ENCODE peak calls at places on chromosomes 5 and 9, in four cellular contexts. K is GM12878, C is HepG2, V is K562. G is an unnamed sample.

GRCh38 chr9:110440161-110440560 is 102.5 kb upstream of the TXNDC8 start:
- DNase-seq in K (no peak), V (no peak), C (no peak), G (no peak)

GRCh38 chr5:124996764-124997077 is 250.3 kb upstream of the ZNF608 start:
- DNase-seq in V (no peak), C (no peak), K (no peak), G (no peak)

GRCh38 chr9:95207403-95207802 is 110.1 kb downstream of the FANCC start:
- DNase-seq in V (no peak), C (no peak), K (no peak), G (no peak)

GRCh38 chr9:4417578-4418325 is 72.5 kb upstream of the SLC1A1 start:
- DNase-seq in K (no peak), C (no peak), V (no peak), G (no peak)

GRCh38 chr5:152378730-152379129 is 26.3 kb downstream of the NMUR2 start:
- DNase-seq in K (no peak), V (no peak), C (no peak), G (no peak)

GRCh38 chr5:57447656-57448055 is 35.0 kb downstream of the ACTBL2 start:
- DNase-seq in C (no peak), K (no peak), V (no peak), G (no peak)

GRCh38 chr5:103394676-103395075 is 136.1 kb downstream of the MACIR start:
- DNase-seq in C (no peak), K (no peak), V (no peak), G (no peak)

GRCh38 chr5:123448017-123448617 is 24.9 kb upstream of the CEP120 start:
- DNase-seq in C (no peak), K (peak), V (no peak), G (no peak)

GRCh38 chr5:103473725-103474124 is 88.9 kb downstream of the NUDT12 start:
- DNase-seq in V (no peak), K (no peak), C (no peak), G (no peak)

GRCh38 chr9:88046542-88046941 is 72.2 kb upstream of the CDK20 start:
- DNase-seq in K (no peak), V (no peak), C (no peak), G (no peak)

GRCh38 chr5:139842321-139842720 is 46.7 kb downstream of the PSD2 start:
- DNase-seq in V (no peak), C (no peak), K (no peak), G (no peak)

GRCh38 chr5:14426521-14426920 is 155.1 kb upstream of the OTULINL start:
- DNase-seq in V (no peak), C (no peak), K (no peak), G (no peak)

GRCh38 chr9:127163409-127163808 is 41.0 kb upstream of the ANGPTL2 start:
- DNase-seq in V (peak), C (peak), K (peak), G (no peak)

GRCh38 chr9:129676970-129677369 is 11.5 kb downstream of the PRRX2 start:
- DNase-seq in C (peak), K (no peak), V (no peak), G (no peak)

GRCh38 chr5:136018814-136019777 is 9.7 kb upstream of the TGFBI start:
- DNase-seq in V (no peak), K (no peak), C (peak), G (no peak)

GRCh38 chr9:111959960-111960359 is 63.3 kb downstream of the UGCG start:
- DNase-seq in C (no peak), K (no peak), V (no peak), G (no peak)

GRCh38 chr5:120139039-120139438 is 325.1 kb upstream of the PRR16 start:
- DNase-seq in K (no peak), C (peak), V (peak), G (no peak)

GRCh38 chr5:132224721-132225120 is 2.9 kb downstream of the P4HA2 start:
- DNase-seq in V (no peak), K (no peak), C (no peak), G (no peak)

GRCh38 chr5:128111818-128112448 is 28.4 kb downstream of the SLC12A2 start:
- DNase-seq in C (no peak), K (no peak), V (no peak), G (no peak)

GRCh38 chr9:32427111-32427873 is 42.8 kb downstream of the ACO1 start:
- DNase-seq in C (peak), V (peak), K (no peak), G (no peak)

GRCh38 chr5:136020383-136021015 is 8.3 kb upstream of the TGFBI start:
- DNase-seq in K (no peak), V (peak), C (peak), G (no peak)

GRCh38 chr5:141808857-141809256 is 69.4 kb downstream of the PCDH1 start:
- DNase-seq in K (no peak), V (no peak), C (no peak), G (no peak)
- TF ChIP-seq SP1 in K (no peak), V (no peak), C (no peak), G (no peak)

GRCh38 chr9:99449726-99450125 is 227.6 kb downstream of the SEC61B start:
- DNase-seq in K (no peak), V (no peak), C (no peak), G (no peak)

GRCh38 chr9:99447951-99448350 is 225.9 kb downstream of the SEC61B start:
- DNase-seq in C (no peak), K (no peak), V (no peak), G (no peak)

GRCh38 chr9:99445377-99445891 is 223.4 kb downstream of the SEC61B start:
- DNase-seq in K (no peak), C (no peak), V (no peak), G (no peak)

GRCh38 chr9:99441829-99442228 is 219.7 kb downstream of the SEC61B start:
- DNase-seq in C (no peak), V (no peak), K (no peak), G (no peak)

DNA sequence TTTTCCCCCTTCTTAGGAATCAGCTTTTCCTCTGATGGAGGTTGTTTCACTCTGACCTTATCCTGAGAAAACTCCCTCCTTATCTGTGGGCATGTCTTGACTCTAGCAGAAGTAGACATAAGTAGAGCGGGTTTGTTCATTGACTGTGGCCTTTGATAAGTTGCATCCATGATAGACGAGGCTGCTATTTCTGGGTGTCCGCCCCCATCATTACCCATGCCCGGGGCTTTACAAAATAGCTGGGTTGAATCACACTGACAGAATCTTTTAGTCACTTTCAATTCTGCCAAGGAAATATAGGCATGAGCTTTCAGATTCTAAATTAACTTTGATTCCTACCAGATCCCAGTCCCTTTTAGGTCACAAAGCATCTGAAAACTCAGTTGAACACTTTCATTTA is 223.8 kb downstream of the SEC61B start:
- DNase-seq in C (no peak), K (no peak), V (no peak), G (no peak)
- TF ChIP-seq TARDBP in C (no peak), K (no peak), V (no peak), G (no peak)

GRCh38 chr5:176774216-176775171 is 35.9 kb upstream of the UNC5A start:
- DNase-seq in C (no peak), V (no peak), K (no peak), G (peak)

GRCh38 chr5:176770431-176770830 is 39.9 kb upstream of the UNC5A start:
- DNase-seq in K (no peak), V (no peak), C (no peak), G (no peak)

GRCh38 chr5:176773408-176774035 is 36.8 kb upstream of the UNC5A start:
- DNase-seq in K (no peak), V (no peak), C (no peak), G (no peak)

GRCh38 chr5:176771102-176771845 is 39.1 kb upstream of the UNC5A start:
- DNase-seq in K (no peak), C (no peak), V (no peak), G (no peak)

DNA sequence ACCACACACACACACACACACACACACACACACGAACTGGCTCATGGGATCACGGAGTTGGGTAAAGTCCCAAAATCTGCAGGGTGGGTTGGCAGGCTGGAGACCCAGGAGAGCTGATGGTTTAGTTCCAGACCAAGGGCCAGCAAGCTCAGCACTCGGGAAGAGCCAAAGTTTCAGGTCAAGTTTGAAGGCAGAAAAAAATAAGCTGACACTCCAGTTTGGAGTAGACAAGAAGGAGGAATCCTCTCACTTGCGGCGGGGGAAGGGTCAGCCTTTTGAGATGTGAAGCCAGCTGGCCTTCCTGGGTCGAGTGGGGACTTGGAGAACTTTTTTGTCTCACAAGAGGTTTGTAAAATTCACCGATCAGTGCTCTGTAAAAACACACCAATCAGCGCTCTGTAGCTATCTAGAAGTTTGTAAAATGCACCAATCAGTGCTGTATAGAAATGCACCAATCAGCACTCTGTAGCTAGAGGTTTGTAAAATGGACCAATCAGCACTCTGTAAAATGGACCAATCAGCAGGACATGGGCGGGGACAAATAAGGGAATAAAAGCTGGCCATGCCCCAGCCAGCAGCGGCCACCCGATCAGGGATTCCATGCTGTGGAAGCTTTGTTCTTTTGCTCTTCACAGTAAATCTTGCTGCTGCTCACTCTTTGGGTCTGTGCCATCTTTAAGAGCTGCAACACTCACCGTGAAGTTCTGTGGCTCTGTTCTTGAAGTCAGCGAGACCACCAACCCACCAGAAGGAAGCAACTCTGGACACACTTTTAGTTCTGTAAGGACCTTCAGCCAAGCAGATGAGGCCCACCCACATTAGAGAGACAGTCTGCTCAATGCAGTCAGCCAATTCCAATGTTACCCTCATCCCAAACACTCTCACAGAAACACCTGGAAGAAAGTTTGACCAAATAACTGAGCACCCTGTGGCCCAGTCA is 37.8 kb upstream of the UNC5A start:
- DNase-seq in C (no peak), K (no peak), V (no peak), G (no peak)
- TF ChIP-seq FOXK2 in C (no peak), K (no peak), V (no peak), G (no peak)

GRCh38 chr9:83062011-83062652 is 810 bp downstream of the RASEF start:
- DNase-seq in V (no peak), K (no peak), C (no peak), G (peak)
- TF ChIP-seq SP1 in V (no peak), K (no peak), C (no peak), G (no peak)

DNA sequence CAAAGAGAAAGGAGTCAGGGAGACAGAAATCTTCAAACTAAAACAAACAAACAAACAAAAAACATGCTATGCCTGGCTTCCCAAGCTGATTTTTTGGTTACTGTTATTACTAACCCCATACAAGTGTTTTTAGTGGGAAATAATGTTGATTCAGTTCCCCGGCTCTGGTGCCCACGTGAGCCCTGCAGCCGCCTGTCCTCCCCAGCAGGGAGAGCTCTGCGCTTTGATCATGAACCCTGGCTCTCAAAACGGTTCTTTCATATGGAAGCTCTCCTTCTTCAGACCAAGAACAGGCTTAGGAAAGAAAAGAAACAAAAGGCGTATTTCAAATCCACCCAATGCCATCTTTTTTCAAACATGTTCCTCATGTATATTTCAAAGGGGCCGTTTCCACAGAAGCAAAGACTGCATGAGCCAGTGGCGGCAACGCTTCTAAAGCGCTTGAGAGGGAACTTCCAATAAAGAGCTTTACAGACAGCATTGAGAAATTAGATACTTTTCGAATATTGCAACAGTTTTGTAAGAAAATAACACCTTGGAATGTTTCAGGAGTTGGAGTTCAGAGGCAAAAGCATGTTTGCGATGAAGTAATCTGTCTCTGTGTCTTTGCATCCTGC is 74.8 kb downstream of the ICE1 start:
- DNase-seq in V (peak), K (no peak), C (peak), G (peak)
- TF ChIP-seq TARDBP in V (no peak), K (no peak), C (no peak), G (no peak)

GRCh38 chr5:176530406-176530982 is 6.7 kb downstream of the RNF44 start:
- DNase-seq in V (no peak), C (no peak), K (no peak), G (no peak)

GRCh38 chr5:176532795-176533194 is 4.4 kb downstream of the RNF44 start:
- DNase-seq in V (no peak), K (no peak), C (no peak), G (no peak)

GRCh38 chr5:176531902-176532493 is 5.2 kb downstream of the RNF44 start:
- DNase-seq in C (no peak), K (no peak), V (no peak), G (no peak)

GRCh38 chr5:176529824-176530195 is 7.4 kb downstream of the RNF44 start:
- DNase-seq in V (no peak), K (no peak), C (no peak), G (no peak)

DNA sequence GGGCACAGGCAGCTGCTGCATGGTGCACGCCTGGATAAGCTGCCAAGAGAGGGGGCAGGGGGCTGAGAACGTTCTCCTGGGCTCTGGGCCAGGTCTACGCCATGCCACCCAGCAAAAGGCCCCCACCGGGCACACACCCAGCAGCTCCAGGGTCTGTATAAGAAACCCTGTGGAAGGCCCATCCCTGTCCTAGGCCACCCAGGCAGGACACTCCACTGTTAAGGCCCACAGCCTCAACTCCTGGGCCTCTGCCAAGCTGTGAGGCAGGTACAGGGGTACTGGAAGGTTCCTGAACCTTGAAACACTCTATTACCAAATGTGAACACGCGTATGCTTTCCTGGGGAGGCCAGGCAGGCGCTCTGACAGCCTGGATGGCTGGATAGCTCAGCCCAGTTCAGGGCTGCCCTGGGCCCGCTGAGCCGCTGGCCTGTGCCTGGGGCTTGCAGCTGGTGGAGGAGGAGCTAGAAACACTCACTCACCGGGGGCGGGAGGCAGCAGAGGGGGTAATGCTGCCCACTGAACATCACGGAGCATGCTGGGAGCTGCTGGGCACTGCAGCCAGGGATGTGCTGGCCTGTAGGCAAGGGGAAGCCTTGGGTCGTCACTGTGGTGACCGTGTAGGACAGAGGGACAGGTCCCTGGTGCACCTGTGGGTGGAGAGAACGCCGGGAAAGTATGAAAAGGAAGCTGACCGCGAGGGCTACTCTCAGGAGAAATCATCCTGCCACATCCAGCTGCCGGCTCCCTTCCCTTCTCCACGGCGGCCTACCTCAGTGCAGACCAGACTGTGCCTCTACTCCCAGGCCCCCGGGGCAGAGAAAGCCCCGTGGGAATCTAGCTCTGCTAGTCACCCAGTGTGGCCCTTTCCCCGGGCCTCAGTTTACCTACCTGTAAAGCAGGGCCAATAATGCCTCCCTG is 6.0 kb downstream of the RNF44 start:
- DNase-seq in C (no peak), K (no peak), V (no peak), G (no peak)
- TF ChIP-seq FOXK2 in C (no peak), K (no peak), V (no peak), G (no peak)

GRCh38 chr5:112232651-112233050 is 186.4 kb downstream of the EPB41L4A start:
- DNase-seq in V (no peak), K (no peak), C (no peak), G (no peak)

GRCh38 chr5:112234000-112234399 is 185.1 kb downstream of the EPB41L4A start:
- DNase-seq in V (no peak), K (no peak), C (no peak), G (no peak)

GRCh38 chr5:112227911-112228631 is 191.0 kb downstream of the EPB41L4A start:
- DNase-seq in V (no peak), C (peak), K (no peak), G (no peak)

GRCh38 chr5:112226215-112226614 is 192.9 kb downstream of the EPB41L4A start:
- DNase-seq in V (no peak), C (no peak), K (no peak), G (no peak)

DNA sequence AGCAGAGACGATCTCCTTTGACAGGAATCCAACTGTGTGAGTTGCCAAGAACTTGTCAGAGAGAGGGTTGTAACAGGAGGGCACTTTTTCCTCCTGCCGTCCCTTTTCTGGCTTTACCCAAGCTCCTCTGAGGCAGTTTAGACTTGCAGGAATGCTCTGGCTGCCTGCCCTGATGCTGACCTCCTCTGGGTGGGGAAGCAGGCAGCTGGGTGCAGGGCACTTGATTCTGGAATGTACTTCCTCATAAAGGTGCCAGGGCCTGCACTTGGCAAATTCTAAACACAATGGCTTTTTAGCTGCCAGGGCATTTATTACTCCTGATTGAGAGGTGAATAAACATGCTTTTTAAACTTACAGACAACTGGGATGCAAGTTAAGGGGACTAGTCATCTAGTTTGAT is 190.4 kb downstream of the EPB41L4A start:
- DNase-seq in C (no peak), V (no peak), K (no peak), G (no peak)
- TF ChIP-seq SP1 in C (no peak), V (no peak), K (no peak), G (no peak)

GRCh38 chr9:130731355-130731754 is 37.8 kb downstream of the EXOSC2 start:
- DNase-seq in V (no peak), C (no peak), K (no peak), G (no peak)

GRCh38 chr9:130735566-130735965 is 42.0 kb downstream of the EXOSC2 start:
- DNase-seq in K (no peak), C (no peak), V (peak), G (no peak)

GRCh38 chr9:130732131-130732530 is 38.6 kb downstream of the EXOSC2 start:
- DNase-seq in K (no peak), V (peak), C (peak), G (no peak)

GRCh38 chr9:130729145-130729544 is 35.6 kb downstream of the EXOSC2 start:
- DNase-seq in V (no peak), C (no peak), K (no peak), G (no peak)

GRCh38 chr9:130732793-130733221 is 39.2 kb downstream of the EXOSC2 start:
- DNase-seq in C (no peak), K (no peak), V (peak), G (no peak)
- TF ChIP-seq TARDBP in C (no peak), K (no peak), V (no peak), G (no peak)